ENCODE peak calls at places on chromosomes 13 and 19, in five cellular contexts. E is body of pancreas, A is right lobe of liver, F is gastrocnemius medialis, Q is NB4. D is an unnamed sample.
A peak's percentile ranks its signal among the peaks of the same experiment; 100 is the strongest.

GRCh38 chr13:62387642-62388041 is 972.0 kb upstream of the PCDH20 start:
- DNase-seq in F (no peak), E (no peak), A (no peak), Q (no peak), D (no peak)

GRCh38 chr13:52925775-52926285 is 77.4 kb upstream of the PCDH8 start:
- DNase-seq in Q (no peak), A (no peak), E (no peak), F (no peak), D (no peak)

GRCh38 chr13:24038846-24039330 is 121.6 kb upstream of the SPATA13 start:
- DNase-seq in F (no peak), E (peak; percentile 55), A (no peak), Q (no peak), D (no peak)

GRCh38 chr13:25912961-25913360 is 138.9 kb downstream of the SHISA2 start:
- DNase-seq in A (no peak), E (no peak), Q (no peak), F (no peak), D (no peak)

GRCh38 chr19:6064703-6065073 is 45.6 kb downstream of the RFX2 start:
- DNase-seq in Q (no peak), A (no peak), F (no peak), E (no peak), D (no peak)

GRCh38 chr13:110116072-110116487 is 190.9 kb downstream of the COL4A1 start:
- DNase-seq in E (peak; percentile 73), Q (peak; percentile 62), A (peak; percentile 79), F (no peak), D (peak; percentile 65)

GRCh38 chr13:107832521-107833095 is 382.7 kb downstream of the LIG4 start:
- DNase-seq in A (no peak), E (no peak), Q (no peak), F (no peak), D (no peak)

GRCh38 chr19:15296841-15297415 is 35.4 kb downstream of the BRD4 start:
- DNase-seq in E (no peak), Q (no peak), F (no peak), A (no peak), D (no peak)

GRCh38 chr13:30763786-30764440 is 28.6 kb downstream of the ALOX5AP start:
- DNase-seq in E (no peak), Q (no peak), A (no peak), F (no peak), D (no peak)

GRCh38 chr13:113305208-113305607 is 8.2 kb downstream of the LAMP1 start:
- DNase-seq in E (no peak), Q (no peak), F (no peak), A (no peak), D (no peak)

GRCh38 chr19:4977299-4978174 is 8.6 kb downstream of the KDM4B start:
- DNase-seq in A (no peak), F (no peak), Q (no peak), E (peak; percentile 47), D (peak; percentile 59)

GRCh38 chr13:91719033-91719432 is 320.6 kb downstream of the GPC5 start:
- DNase-seq in A (no peak), F (no peak), Q (peak; percentile 12), E (no peak), D (peak; percentile 3)

GRCh38 chr13:39381456-39381855 is 221.5 kb downstream of the LHFPL6 start:
- DNase-seq in Q (no peak), F (no peak), A (no peak), E (no peak), D (no peak)

GRCh38 chr19:46901701-46902401 is 41.1 kb downstream of the ARHGAP35 start:
- DNase-seq in F (no peak), E (no peak), A (no peak), Q (no peak), D (no peak)

GRCh38 chr13:97975851-97976550 is 22.5 kb downstream of the IPO5 start:
- DNase-seq in A (peak; percentile 96), Q (peak; percentile 93), F (peak; percentile 78), E (peak; percentile 96), D (peak; percentile 97)

GRCh38 chr19:10256551-10256950 is 4.5 kb downstream of the MRPL4 start:
- DNase-seq in E (no peak), Q (peak; percentile 42), F (no peak), A (no peak), D (no peak)

GRCh38 chr13:75365724-75366173 is 116.2 kb downstream of the TBC1D4 start:
- DNase-seq in E (no peak), A (no peak), F (no peak), Q (peak; percentile 19), D (peak; percentile 18)

GRCh38 chr19:38034153-38034835 is 127.3 kb downstream of the SIPA1L3 start:
- DNase-seq in E (no peak), Q (peak; percentile 90), F (no peak), A (no peak), D (peak; percentile 58)

GRCh38 chr13:42333613-42334328 is 61.8 kb downstream of the AKAP11 start:
- DNase-seq in Q (peak; percentile 33), A (no peak), F (no peak), E (no peak), D (peak; percentile 19)

GRCh38 chr13:44257806-44258205 is 115.8 kb upstream of the SERP2 start:
- DNase-seq in Q (no peak), A (no peak), F (no peak), E (no peak), D (no peak)

GRCh38 chr13:51520524-51520923 is 63.7 kb upstream of the WDFY2 start:
- DNase-seq in E (no peak), F (no peak), A (peak; percentile 81), Q (peak; percentile 91), D (no peak)

GRCh38 chr13:24153347-24153746 is 7.2 kb upstream of the SPATA13 start:
- DNase-seq in A (no peak), Q (no peak), E (no peak), F (no peak), D (no peak)

GRCh38 chr13:47901451-47901850 is 99.6 kb downstream of the SUCLA2 start:
- DNase-seq in Q (peak; percentile 9), E (no peak), F (no peak), A (no peak), D (no peak)

GRCh38 chr19:30719991-30720329 is 347.8 kb downstream of the ZNF536 start:
- DNase-seq in A (no peak), E (peak; percentile 42), Q (no peak), F (no peak), D (no peak)

GRCh38 chr13:34803756-34804155 is 138.3 kb upstream of the NBEA start:
- DNase-seq in A (no peak), F (no peak), Q (no peak), E (no peak), D (no peak)

GRCh38 chr19:10766681-10767201 is 48.9 kb downstream of the DNM2 start:
- DNase-seq in Q (no peak), E (peak; percentile 81), A (no peak), F (no peak), D (peak; percentile 33)

GRCh38 chr19:50759886-50760285 is 10.4 kb upstream of the GPR32 start:
- DNase-seq in Q (peak; percentile 64), F (no peak), A (no peak), E (no peak), D (no peak)

GRCh38 chr19:5099822-5100221 is 130.9 kb downstream of the KDM4B start:
- DNase-seq in E (no peak), Q (peak; percentile 16), F (no peak), A (no peak), D (no peak)

GRCh38 chr13:23898101-23898500 is 799 bp upstream of the C1QTNF9B start:
- DNase-seq in E (no peak), Q (no peak), A (no peak), F (no peak), D (no peak)

GRCh38 chr13:111650626-111651025 is 330.2 kb downstream of the TEX29 start:
- DNase-seq in Q (no peak), A (no peak), E (no peak), F (no peak), D (no peak)

GRCh38 chr13:51549050-51549449 is 35.2 kb upstream of the WDFY2 start:
- DNase-seq in A (no peak), E (peak; percentile 30), Q (peak; percentile 98), F (no peak), D (no peak)

GRCh38 chr19:571127-571974 is 1.0 kb upstream of the BSG start:
- DNase-seq in E (peak; percentile 41), F (no peak), A (peak; percentile 66), Q (peak; percentile 81), D (no peak)
- TF ChIP-seq POLR2A in E (peak; percentile 27), F (no peak), A (no peak), Q (peak; percentile 32), D (no peak)

GRCh38 chr19:13195678-13196077 is 45.5 kb downstream of the IER2 start:
- DNase-seq in F (no peak), A (peak; percentile 82), E (peak; percentile 84), Q (peak; percentile 44), D (no peak)

GRCh38 chr19:13198634-13199033 is 48.4 kb downstream of the IER2 start:
- DNase-seq in A (no peak), Q (no peak), F (no peak), E (no peak), D (no peak)
- TF ChIP-seq POLR2A in A (no peak), Q (no peak), F (no peak), E (no peak), D (no peak)

DNA sequence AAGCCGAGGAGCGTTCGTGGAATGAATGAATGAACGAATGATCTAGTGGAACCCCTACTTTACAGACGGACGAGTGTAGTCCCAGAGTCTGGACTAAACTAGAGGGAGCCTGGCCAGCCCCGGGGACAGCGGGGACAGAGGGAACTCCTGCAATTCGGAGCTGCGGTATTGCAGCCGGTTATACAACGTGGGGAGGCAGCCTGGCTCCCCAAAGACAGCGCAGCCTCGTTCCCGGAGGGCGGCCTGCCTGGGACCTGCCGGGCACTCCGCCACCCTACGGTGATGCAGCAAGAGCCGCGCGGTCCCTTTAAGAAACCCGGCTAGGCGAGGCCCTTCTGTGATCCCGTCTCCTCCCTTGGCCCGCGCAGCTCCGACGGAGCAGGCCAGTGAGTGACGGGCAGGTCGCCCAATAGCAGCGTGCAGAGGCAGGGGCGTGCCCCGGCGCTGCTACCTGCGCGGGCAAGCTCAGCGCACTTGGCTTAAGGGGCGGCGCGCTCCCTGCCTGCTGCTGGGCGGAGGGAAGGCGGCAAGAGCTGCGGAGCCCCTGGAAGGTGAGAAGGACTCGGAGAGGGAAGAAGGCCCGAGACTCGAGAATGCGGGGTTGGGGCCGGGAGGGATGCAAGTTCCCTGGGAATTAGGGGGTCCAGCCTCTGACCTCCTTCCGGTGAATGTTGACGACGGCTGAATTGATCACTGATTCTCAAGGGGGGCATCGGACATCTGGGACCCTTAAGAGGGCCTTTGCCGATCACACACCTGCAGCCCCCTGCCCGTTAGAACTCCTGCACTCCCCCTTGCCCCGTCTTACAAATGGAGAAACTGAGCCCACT is at the start of gene ABCA7:
- DNase-seq in Q (peak; percentile 95), E (peak; percentile 100), A (peak; percentile 100), F (peak; percentile 98), D (peak; percentile 93)
- TF ChIP-seq POLR2A in Q (no peak), E (peak; percentile 81), A (peak; percentile 70), F (peak; percentile 96), D (peak; percentile 41)

GRCh38 chr19:55677572-55678028 is 2.6 kb downstream of the EPN1 start:
- DNase-seq in F (no peak), E (peak; percentile 76), Q (peak; percentile 47), A (peak; percentile 53), D (no peak)

GRCh38 chr19:55679343-55680257 is 4.6 kb downstream of the EPN1 start:
- DNase-seq in E (no peak), A (peak; percentile 52), Q (no peak), F (no peak), D (peak; percentile 95)

GRCh38 chr19:55676384-55676783 is 1.4 kb downstream of the EPN1 start:
- DNase-seq in A (no peak), F (peak; percentile 29), E (peak; percentile 92), Q (no peak), D (no peak)

GRCh38 chr19:55676889-55677505 is 2.0 kb downstream of the EPN1 start:
- DNase-seq in Q (no peak), F (no peak), E (no peak), A (no peak), D (no peak)

GRCh38 chr19:55678121-55678671 is 3.2 kb downstream of the EPN1 start:
- DNase-seq in A (peak; percentile 71), Q (peak; percentile 76), F (peak; percentile 18), E (no peak), D (no peak)
- TF ChIP-seq POLR2A in A (no peak), Q (no peak), F (no peak), E (no peak), D (no peak)